ENCODE peak calls at places on chromosomes 3 and 15, in six cellular contexts. X is stimulated activated naive CD4-positive, alpha-beta T cell; N is activated T-cell treated with anti-CD3 and anti-CD28 coated beads, Interleukin-2, amount 50 U/mL, for 4 hours; F is NCI-H1417; O is psoas muscle; M is NCI-H345. P is an unnamed sample.

GRCh38 chr3:183485585-183485984 is 57.2 kb upstream of the MCF2L2 start:
- DNase-seq in X (no peak), N (no peak), F (no peak), O (no peak), M (no peak), P (no peak)

GRCh38 chr3:16186565-16186964 is 12.1 kb downstream of the GALNT15 start:
- DNase-seq in X (no peak), N (no peak), F (no peak), O (no peak), M (no peak), P (no peak)

GRCh38 chr15:96849501-96849900 is 519.0 kb downstream of the NR2F2 start:
- DNase-seq in X (no peak), N (no peak), F (no peak), O (no peak), M (no peak), P (no peak)

GRCh38 chr3:10335871-10336622 is 15.1 kb upstream of the SEC13 start:
- DNase-seq in X (no peak), N (no peak), F (no peak), O (peak; percentile 39), M (no peak), P (no peak)

GRCh38 chr3:141642215-141642614 is 95.9 kb upstream of the RNF7 start:
- DNase-seq in X (no peak), N (no peak), F (no peak), O (no peak), M (no peak), P (no peak)

GRCh38 chr3:139457066-139457465 is 19.2 kb downstream of the RBP2 start:
- DNase-seq in X (no peak), N (no peak), F (no peak), O (no peak), M (no peak), P (no peak)

GRCh38 chr15:33005582-33005981 is 188.9 kb downstream of the FMN1 start:
- DNase-seq in X (no peak), N (no peak), F (no peak), O (no peak), M (no peak), P (no peak)

GRCh38 chr15:41285285-41285684 is 47.1 kb downstream of the OIP5 start:
- DNase-seq in X (no peak), N (no peak), F (no peak), O (no peak), M (no peak), P (no peak)

GRCh38 chr15:75051161-75051560 is 27.8 kb downstream of the PPCDC start:
- DNase-seq in X (no peak), N (no peak), F (peak; percentile 9), O (peak; percentile 53), M (peak; percentile 22), P (no peak)

GRCh38 chr15:100879046-100879445 is 585 bp upstream of the ALDH1A3 start:
- DNase-seq in X (no peak), N (no peak), F (no peak), O (no peak), M (no peak), P (no peak)

GRCh38 chr3:22627993-22628499 is 575.1 kb upstream of the UBE2E2 start:
- DNase-seq in X (no peak), N (no peak), F (no peak), O (no peak), M (no peak), P (no peak)

GRCh38 chr3:188568750-188569149 is 414.8 kb downstream of the LPP start:
- DNase-seq in X (no peak), N (no peak), F (no peak), O (no peak), M (no peak), P (no peak)

GRCh38 chr3:67289626-67290025 is 291.5 kb downstream of the KBTBD8 start:
- DNase-seq in X (no peak), N (no peak), F (no peak), O (no peak), M (no peak), P (no peak)

GRCh38 chr3:51637144-51637940 is 33.7 kb upstream of the TEX264 start:
- DNase-seq in X (no peak), N (no peak), F (no peak), O (no peak), M (no peak), P (no peak)

GRCh38 chr3:146217324-146217723 is 33.6 kb downstream of the PLSCR4 start:
- DNase-seq in X (no peak), N (no peak), F (no peak), O (no peak), M (no peak), P (no peak)

GRCh38 chr3:72260590-72260914 is 475.6 kb upstream of the PROK2 start:
- DNase-seq in X (no peak), N (no peak), F (no peak), O (no peak), M (no peak), P (no peak)

GRCh38 chr3:148149556-148149955 is 548.1 kb upstream of the AGTR1 start:
- DNase-seq in X (no peak), N (no peak), F (no peak), O (no peak), M (no peak), P (no peak)

GRCh38 chr3:24004171-24004938 is 59.3 kb downstream of the NR1D2 start:
- DNase-seq in X (no peak), N (no peak), F (no peak), O (no peak), M (no peak), P (no peak)

GRCh38 chr3:25899352-25900101 is 109.6 kb downstream of the OXSM start:
- DNase-seq in X (no peak), N (no peak), F (no peak), O (no peak), M (no peak), P (no peak)

GRCh38 chr15:84151205-84151931 is 84.2 kb upstream of the GOLGA6L4 start:
- DNase-seq in X (no peak), N (no peak), F (no peak), O (no peak), M (no peak), P (no peak)

GRCh38 chr3:113485161-113485609 is 29.8 kb downstream of the SPICE1 start:
- DNase-seq in X (peak; percentile 2), N (no peak), F (no peak), O (no peak), M (no peak), P (no peak)

GRCh38 chr3:18847583-18848197 is 300.6 kb upstream of the KCNH8 start:
- DNase-seq in X (no peak), N (no peak), F (peak; percentile 42), O (no peak), M (peak; percentile 11), P (no peak)